ENCODE peak calls at places on chromosomes 6 and 20, in six cellular contexts. Z, J, Y, D, S and Q are unnamed samples. For H3K4me1, the result is how much of the 10 kb centered on the place peaks cover.

GRCh38 chr6:110878751-110879539 is 4.4 kb downstream of the AMD1 start:
- DNase-seq in Z (no peak), Y (no peak), S (no peak), J (no peak), D (peak), Q (no peak)

GRCh38 chr6:55319961-55320690 is 7.1 kb upstream of the GFRAL start:
- DNase-seq in J (no peak), Y (no peak), D (peak), S (no peak), Z (no peak), Q (no peak)

GRCh38 chr6:151089916-151090443 is 149.8 kb upstream of the AKAP12 start:
- DNase-seq in D (no peak), Z (no peak), Y (no peak), J (no peak), S (peak), Q (no peak)

GRCh38 chr6:90346729-90347128 is 50.1 kb upstream of the BACH2 start:
- DNase-seq in Y (no peak), D (no peak), J (no peak), Z (no peak), S (no peak), Q (no peak)

GRCh38 chr6:18166314-18167007 is 11.2 kb downstream of the KDM1B start:
- DNase-seq in J (no peak), D (peak), Z (no peak), Y (no peak), S (no peak), Q (no peak)

GRCh38 chr6:11650297-11650696 is 112.7 kb downstream of the TMEM170B start:
- DNase-seq in S (no peak), Z (peak), Y (peak), J (no peak), D (peak), Q (no peak)

GRCh38 chr6:166614589-166614988 is 12.5 kb downstream of the RPS6KA2 start:
- DNase-seq in D (no peak), Z (peak), J (no peak), S (peak), Y (no peak), Q (no peak)

GRCh38 chr6:95203153-95203754 is 374.1 kb upstream of the MANEA start:
- DNase-seq in Z (no peak), Y (peak), J (no peak), S (no peak), D (peak), Q (no peak)

GRCh38 chr6:52517502-52518278 is 59.2 kb downstream of the TRAM2 start:
- DNase-seq in D (peak), J (peak), Z (peak), S (peak), Y (peak), Q (peak)

GRCh38 chr6:56749632-56750151 is 107.0 kb upstream of the DST start:
- DNase-seq in S (no peak), D (peak), J (no peak), Z (no peak), Y (peak), Q (no peak)

GRCh38 chr6:70956451-70957283 is at the start of gene B3GAT2:
- DNase-seq in J (no peak), Y (peak), Z (peak), D (peak), S (peak), Q (no peak)

GRCh38 chr6:131381694-131382093 is 191.3 kb upstream of the ARG1 start:
- DNase-seq in D (no peak), Z (no peak), J (no peak), Y (peak), S (no peak), Q (no peak)

GRCh38 chr6:125983246-125983945 is 2.9 kb upstream of the TRMT11 start:
- DNase-seq in S (no peak), Y (peak), Z (no peak), J (no peak), D (peak), Q (no peak)

DNA sequence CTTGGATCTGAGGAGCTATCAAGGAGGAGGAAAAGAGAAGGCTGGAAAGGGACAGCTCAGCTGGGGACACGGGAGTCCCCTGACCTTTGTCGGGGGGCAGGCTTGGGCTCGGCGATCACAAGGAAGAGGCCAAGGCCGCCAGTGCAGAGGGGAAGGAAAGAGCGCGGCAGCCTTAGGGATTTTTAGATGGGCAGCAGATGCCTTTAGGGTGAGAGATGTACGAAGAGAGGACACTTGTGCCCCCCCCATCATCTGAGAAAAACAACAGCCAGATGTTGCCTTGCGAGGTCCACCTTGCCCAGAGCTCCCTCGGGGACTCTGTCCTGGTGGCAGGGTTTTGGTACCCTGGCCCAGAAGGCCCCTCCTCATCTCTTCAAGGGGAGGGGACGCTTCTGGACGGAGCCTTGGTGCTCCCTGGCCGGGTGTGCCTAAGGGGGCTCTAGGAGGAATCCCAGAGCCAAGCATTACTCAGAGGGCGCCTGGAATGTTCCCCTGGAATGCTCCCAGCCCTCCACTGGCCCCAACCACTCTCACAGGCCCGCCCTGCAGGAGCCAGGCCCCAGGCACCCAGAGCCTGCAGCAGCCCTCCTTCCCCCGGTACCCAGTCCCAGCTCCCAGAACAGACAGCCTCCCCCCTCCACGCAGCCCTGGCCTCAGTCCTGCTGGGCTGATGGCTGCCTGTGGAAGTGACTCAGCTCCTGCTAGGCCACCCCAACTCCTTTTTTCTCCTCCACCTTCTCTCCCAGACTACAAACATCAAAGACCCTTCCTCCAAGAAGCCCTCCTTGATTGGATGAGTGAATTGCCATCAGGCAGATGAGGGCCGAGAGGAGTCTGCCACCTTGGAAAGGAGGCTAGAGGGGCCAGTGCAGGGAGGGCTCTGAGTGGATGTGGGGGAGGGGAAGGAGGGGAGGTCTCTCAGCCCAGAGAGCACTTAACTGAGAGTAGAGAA is 1.8 kb downstream of the ADAM33 start:
- DNase-seq in S (peak), Z (no peak), J (no peak), Y (peak), D (peak), Q (no peak)
- H3K4me3 ChIP-seq in S (peak), Z (no peak), J (no peak), Y (peak), D (peak), Q (peak)

GRCh38 chr6:108436771-108437170 is 123.9 kb upstream of the FOXO3 start:
- DNase-seq in Z (no peak), S (no peak), D (no peak), Y (no peak), J (no peak), Q (no peak)

GRCh38 chr6:108435391-108435790 is 125.3 kb upstream of the FOXO3 start:
- DNase-seq in Z (no peak), D (no peak), J (no peak), S (no peak), Y (no peak), Q (no peak)

GRCh38 chr6:108434222-108434621 is 126.5 kb upstream of the FOXO3 start:
- DNase-seq in Z (no peak), D (no peak), J (no peak), Y (no peak), S (no peak), Q (no peak)

GRCh38 chr6:108432792-108433191 is 127.9 kb upstream of the FOXO3 start:
- DNase-seq in Z (peak), S (no peak), D (no peak), Y (no peak), J (no peak), Q (no peak)

GRCh38 chr6:108432143-108432542 is 128.6 kb upstream of the FOXO3 start:
- DNase-seq in D (no peak), S (no peak), Z (no peak), Y (no peak), J (no peak), Q (no peak)
- H3K4me1 ChIP-seq in D (under half), S (under half), Z (under half), Y (under half), J (under half), Q (under half)

GRCh38 chr6:108071736-108072276 is 2.7 kb downstream of the OSTM1 start:
- DNase-seq in S (no peak), J (no peak), Z (no peak), D (no peak), Y (no peak), Q (no peak)
- H3K4me3 ChIP-seq in S (no peak), J (no peak), Z (no peak), D (no peak), Y (no peak), Q (no peak)

DNA sequence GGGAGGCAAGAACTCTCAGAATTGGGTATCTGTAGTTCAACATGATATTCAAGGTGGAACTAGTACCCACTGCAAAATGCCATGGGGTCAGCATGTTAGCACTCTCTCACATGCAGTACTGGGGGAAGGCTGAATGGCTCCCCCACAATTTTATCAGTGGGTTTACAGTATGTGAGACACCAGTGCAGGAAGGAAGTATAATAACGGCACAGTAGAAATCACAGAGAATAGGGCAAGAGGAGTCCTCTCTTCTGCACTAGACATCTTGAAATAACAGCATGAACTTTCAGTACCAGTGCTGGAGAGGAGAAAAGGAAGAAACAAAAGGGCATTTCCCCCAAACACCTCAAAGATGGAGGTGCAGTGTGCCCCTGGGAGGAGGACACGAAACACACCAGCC is 1.5 kb downstream of the SLC35B2 start:
- DNase-seq in J (no peak), Y (no peak), S (no peak), Z (no peak), D (no peak), Q (no peak)
- H3K4me1 ChIP-seq in J (half or more), Y (under half), S (under half), Z (under half), D (under half), Q (under half)